ENCODE peak calls at places on chromosomes 2 and 18, in eight cellular contexts. M is A549, Y is tibial artery, E is thoracic aorta, N is astrocyte, X is tibial nerve, R is gastrocnemius medialis, B is ovary. S is an unnamed sample.

GRCh38 chr2:73908689-73909652 is 16.2 kb downstream of the ACTG2 start:
- DNase-seq in N (peak), E (no peak), X (no peak), B (no peak), Y (no peak), R (no peak), M (no peak), S (no peak)

GRCh38 chr2:102940684-102941083 is 178.9 kb downstream of the TMEM182 start:
- DNase-seq in E (no peak), R (no peak), N (no peak), Y (no peak), B (no peak), X (no peak), M (no peak), S (no peak)

GRCh38 chr2:180385601-180386201 is 378.6 kb upstream of the CWC22 start:
- DNase-seq in B (no peak), E (no peak), R (no peak), X (no peak), M (no peak), N (peak), Y (no peak), S (no peak)

GRCh38 chr2:212959469-212960117 is 191.8 kb downstream of the IKZF2 start:
- DNase-seq in M (no peak), R (no peak), E (no peak), B (no peak), N (peak), X (no peak), Y (no peak), S (no peak)

GRCh38 chr18:5073026-5073944 is 123.8 kb downstream of the AKAIN1 start:
- DNase-seq in R (no peak), E (no peak), Y (no peak), N (peak), X (no peak), B (no peak), M (no peak), S (peak)

GRCh38 chr2:174664084-174664759 is 66.6 kb upstream of the WIPF1 start:
- DNase-seq in B (no peak), N (no peak), R (no peak), Y (no peak), M (no peak), E (no peak), X (no peak), S (no peak)

GRCh38 chr2:134260726-134261125 is 6.9 kb downstream of the MGAT5 start:
- DNase-seq in M (no peak), N (peak), E (no peak), Y (no peak), X (no peak), B (no peak), R (no peak), S (no peak)

GRCh38 chr2:47218066-47218581 is 63.0 kb upstream of the STPG4 start:
- DNase-seq in Y (no peak), X (no peak), B (no peak), R (no peak), N (no peak), E (no peak), M (no peak), S (no peak)

GRCh38 chr2:239040152-239040761 is 192.4 kb downstream of the TWIST2 start:
- DNase-seq in R (no peak), B (no peak), M (no peak), X (no peak), E (no peak), Y (no peak), N (no peak), S (no peak)

GRCh38 chr2:121902171-121902591 is 146.7 kb downstream of the TSN start:
- DNase-seq in N (no peak), Y (no peak), B (peak), X (no peak), E (no peak), M (no peak), R (no peak), S (no peak)

GRCh38 chr2:232523682-232524597 is 2.0 kb upstream of the CHRND start:
- DNase-seq in Y (no peak), M (peak), R (peak), X (no peak), E (no peak), B (peak), N (peak), S (peak)

GRCh38 chr2:84838434-84839145 is 42.3 kb downstream of the TRABD2A start:
- DNase-seq in Y (no peak), E (no peak), M (no peak), B (no peak), N (peak), X (no peak), R (no peak), S (no peak)

GRCh38 chr2:119005081-119005480 is 63.1 kb downstream of the MARCO start:
- DNase-seq in M (no peak), E (no peak), X (no peak), B (no peak), N (peak), R (no peak), Y (no peak), S (no peak)

GRCh38 chr18:62716679-62717058 is 1.3 kb downstream of the PHLPP1 start:
- DNase-seq in B (peak), R (no peak), X (no peak), M (peak), N (peak), Y (peak), E (no peak), S (peak)

GRCh38 chr2:184692137-184692734 is 93.9 kb downstream of the ZNF804A start:
- DNase-seq in N (peak), X (no peak), M (no peak), R (no peak), Y (no peak), E (no peak), B (no peak), S (no peak)

GRCh38 chr2:234611209-234611608 is 114.3 kb upstream of the ARL4C start:
- DNase-seq in B (no peak), Y (no peak), X (no peak), E (no peak), M (peak), N (no peak), R (no peak), S (no peak)

GRCh38 chr18:2898131-2898640 is 51.4 kb downstream of the EMILIN2 start:
- DNase-seq in Y (no peak), N (peak), M (no peak), R (no peak), X (no peak), E (no peak), B (no peak), S (no peak)

GRCh38 chr18:6885992-6886823 is 156.7 kb downstream of the ARHGAP28 start:
- DNase-seq in N (peak), B (no peak), X (no peak), E (no peak), R (no peak), Y (no peak), M (peak), S (peak)
- TF ChIP-seq CTCF in N (peak), B (peak), X (peak), E (peak), R (peak), Y (peak), M (peak), S (peak)

DNA sequence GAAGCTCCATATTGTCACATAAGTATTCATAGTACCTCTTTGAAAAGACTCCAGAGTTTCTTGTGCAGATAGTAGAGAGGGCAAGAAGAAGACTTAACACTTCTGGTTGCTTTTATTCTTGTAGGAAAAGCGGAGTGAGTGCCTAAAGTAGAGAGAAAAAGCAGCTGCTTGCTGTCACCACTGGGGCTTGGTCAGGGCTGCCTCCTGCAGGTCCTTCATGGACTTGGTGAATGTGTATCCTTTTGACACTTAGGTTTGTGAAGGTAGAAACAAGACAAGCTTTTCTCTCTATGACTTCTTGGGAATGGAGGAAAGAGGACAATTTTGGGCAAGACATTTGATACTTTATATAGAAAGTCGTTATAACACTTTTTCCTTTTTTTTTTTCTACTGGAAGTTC is 312.8 kb upstream of the FANCL start:
- DNase-seq in Y (no peak), E (no peak), N (no peak), B (no peak), M (no peak), X (no peak), R (no peak), S (no peak)
- TF ChIP-seq CTCF in Y (no peak), E (no peak), N (no peak), B (no peak), M (peak), X (no peak), R (no peak), S (peak)

GRCh38 chr2:173568054-173568453 is 213.4 kb downstream of the CDCA7 start:
- DNase-seq in N (no peak), M (no peak), B (no peak), E (no peak), R (no peak), Y (no peak), X (no peak), S (peak)
- TF ChIP-seq CTCF in N (peak), M (peak), B (no peak), E (no peak), R (no peak), Y (no peak), X (no peak), S (peak)

GRCh38 chr18:25561923-25562322 is 210.0 kb upstream of the ZNF521 start:
- DNase-seq in E (no peak), M (peak), B (no peak), X (no peak), N (peak), Y (no peak), R (no peak), S (peak)
- TF ChIP-seq CTCF in E (no peak), M (no peak), B (no peak), X (no peak), N (peak), Y (no peak), R (peak), S (peak)

S was measured in neural crest cell.